ENCODE peak calls at places on chromosomes 11 and 22, in ten cellular contexts. W, F, U, A, N, H, Q, M, G and V are unnamed samples. For H3K4me1, the result is how much of the 10 kb centered on the place peaks cover.

GRCh38 chr11:80393210-80393609 is 952.4 kb upstream of the TENM4 start:
- DNase-seq in W (no peak), F (no peak), U (no peak), A (no peak), N (no peak), H (no peak), Q (no peak), M (no peak), G (no peak), V (no peak)

GRCh38 chr11:72782081-72782920 is 11.5 kb downstream of the STARD10 start:
- DNase-seq in W (no peak), F (no peak), U (no peak), A (no peak), N (no peak), H (no peak), Q (no peak), M (peak), G (no peak), V (peak)

GRCh38 chr11:102727890-102728289 is 3.1 kb upstream of the MMP8 start:
- DNase-seq in W (no peak), F (no peak), U (no peak), A (no peak), N (no peak), H (no peak), Q (no peak), M (no peak), G (no peak), V (no peak)

GRCh38 chr22:23036684-23037428 is 33.5 kb upstream of the GNAZ start:
- DNase-seq in W (no peak), F (no peak), U (no peak), A (no peak), N (no peak), H (no peak), Q (no peak), M (no peak), G (no peak), V (no peak)

GRCh38 chr11:121236115-121237001 is 56.2 kb upstream of the SC5D start:
- DNase-seq in W (no peak), F (no peak), U (no peak), A (no peak), N (no peak), H (no peak), Q (no peak), M (no peak), G (no peak), V (no peak)

GRCh38 chr11:14244926-14245325 is 114.1 kb downstream of the RRAS2 start:
- DNase-seq in W (no peak), F (no peak), U (no peak), A (no peak), N (no peak), H (no peak), Q (no peak), M (no peak), G (peak), V (no peak)

GRCh38 chr11:70270877-70271634 is 566 bp downstream of the PPFIA1 start:
- DNase-seq in W (peak), F (no peak), U (no peak), A (no peak), N (peak), H (peak), Q (no peak), M (peak), G (no peak), V (peak)

GRCh38 chr22:27748355-27749168 is 53.0 kb downstream of the MN1 start:
- DNase-seq in W (no peak), F (no peak), U (no peak), A (no peak), N (peak), H (peak), Q (peak), M (no peak), G (no peak), V (no peak)

GRCh38 chr11:12543596-12544415 is 130.4 kb upstream of the TEAD1 start:
- DNase-seq in W (no peak), F (no peak), U (no peak), A (no peak), N (no peak), H (no peak), Q (no peak), M (no peak), G (no peak), V (no peak)

GRCh38 chr11:129743029-129743846 is 72.4 kb upstream of the TMEM45B start:
- DNase-seq in W (no peak), F (no peak), U (no peak), A (no peak), N (no peak), H (peak), Q (no peak), M (no peak), G (peak), V (no peak)

GRCh38 chr11:84471501-84471900 is 1155.6 kb downstream of the DLG2 start:
- DNase-seq in W (no peak), F (no peak), U (no peak), A (no peak), N (no peak), H (no peak), Q (no peak), M (no peak), G (no peak), V (no peak)

GRCh38 chr11:67303132-67303988 is at the start of gene SSH3:
- DNase-seq in W (peak), F (peak), U (no peak), A (peak), N (peak), H (peak), Q (peak), M (peak), G (peak), V (peak)

GRCh38 chr11:86291466-86292262 is 10.4 kb upstream of the HIKESHI start:
- DNase-seq in W (peak), F (no peak), U (no peak), A (peak), N (peak), H (no peak), Q (no peak), M (peak), G (no peak), V (peak)

GRCh38 chr11:76699461-76700091 is 29.0 kb upstream of the LRRC32 start:
- DNase-seq in W (no peak), F (no peak), U (no peak), A (no peak), N (no peak), H (no peak), Q (no peak), M (no peak), G (no peak), V (no peak)

GRCh38 chr11:12832828-12833227 is 158.6 kb downstream of the TEAD1 start:
- DNase-seq in W (no peak), F (no peak), U (no peak), A (no peak), N (no peak), H (no peak), Q (no peak), M (no peak), G (no peak), V (no peak)

GRCh38 chr11:28619870-28620540 is 511.8 kb downstream of the METTL15 start:
- DNase-seq in W (peak), F (no peak), U (no peak), A (no peak), N (no peak), H (no peak), Q (no peak), M (no peak), G (no peak), V (no peak)

GRCh38 chr11:19450282-19450681 is 209.5 kb upstream of the E2F8 start:
- DNase-seq in W (no peak), F (no peak), U (no peak), A (no peak), N (no peak), H (no peak), Q (no peak), M (no peak), G (no peak), V (no peak)
- H3K4me1 ChIP-seq in W (under half), F (under half), U (under half), A (under half), N (under half), H (under half), Q (under half), M (under half), G (under half), V (under half)

GRCh38 chr22:37534445-37534844 is 15.2 kb upstream of the CARD10 start:
- DNase-seq in W (no peak), F (no peak), U (no peak), A (no peak), N (no peak), H (no peak), Q (no peak), M (no peak), G (no peak), V (no peak)

GRCh38 chr22:37533995-37534394 is 14.8 kb upstream of the CARD10 start:
- DNase-seq in W (no peak), F (no peak), U (no peak), A (peak), N (no peak), H (no peak), Q (no peak), M (no peak), G (no peak), V (no peak)

GRCh38 chr22:37535159-37535558 is 15.9 kb upstream of the CARD10 start:
- DNase-seq in W (no peak), F (no peak), U (no peak), A (no peak), N (no peak), H (no peak), Q (no peak), M (no peak), G (no peak), V (no peak)

GRCh38 chr22:37542959-37543358 is 17.3 kb upstream of the CDC42EP1 start:
- DNase-seq in W (no peak), F (no peak), U (no peak), A (no peak), N (no peak), H (no peak), Q (no peak), M (no peak), G (no peak), V (no peak)

DNA sequence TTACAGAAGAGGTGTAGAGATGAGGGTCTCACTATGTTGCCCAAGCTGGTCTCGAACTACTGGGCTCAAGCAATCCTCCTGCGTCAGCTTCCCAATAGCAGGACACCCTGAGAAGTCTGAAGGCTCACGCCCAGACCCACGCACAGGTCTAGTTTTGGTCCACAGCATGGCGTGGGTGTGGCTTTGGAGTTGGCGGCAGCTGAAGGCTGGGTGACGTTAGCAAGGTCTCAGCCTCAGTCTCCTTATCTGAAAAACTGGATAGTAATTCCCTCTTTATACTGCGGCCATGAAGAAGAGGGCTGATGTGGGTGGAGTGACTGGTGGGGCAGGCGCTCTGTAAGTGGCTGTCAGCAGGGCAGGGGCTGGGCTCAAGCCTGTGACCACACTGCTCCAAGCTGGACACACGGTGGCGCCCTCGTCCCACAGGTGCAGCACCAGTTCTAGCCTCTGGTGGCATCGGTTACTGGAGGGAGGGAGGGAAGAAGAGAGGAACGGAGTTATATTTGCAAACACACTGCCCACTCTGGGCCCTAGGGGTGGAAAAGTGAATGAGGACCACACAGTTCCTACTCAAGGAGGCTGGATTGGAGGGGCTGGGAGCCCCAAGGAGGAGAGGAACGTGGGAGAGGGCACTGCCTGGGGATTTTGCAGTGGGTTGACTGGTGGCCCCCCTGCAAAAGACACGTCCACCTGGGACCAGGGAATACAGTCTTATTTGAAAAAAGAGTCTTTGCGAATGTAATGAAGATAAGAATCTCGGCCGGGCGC is 19.6 kb upstream of the CARD10 start:
- DNase-seq in W (peak), F (peak), U (peak), A (peak), N (peak), H (peak), Q (peak), M (peak), G (peak), V (peak)
- TF ChIP-seq POLR2A in W (no peak), F (peak), U (no peak), A (no peak), N (peak), H (no peak), Q (peak), M (no peak), G (no peak), V (no peak)

DNA sequence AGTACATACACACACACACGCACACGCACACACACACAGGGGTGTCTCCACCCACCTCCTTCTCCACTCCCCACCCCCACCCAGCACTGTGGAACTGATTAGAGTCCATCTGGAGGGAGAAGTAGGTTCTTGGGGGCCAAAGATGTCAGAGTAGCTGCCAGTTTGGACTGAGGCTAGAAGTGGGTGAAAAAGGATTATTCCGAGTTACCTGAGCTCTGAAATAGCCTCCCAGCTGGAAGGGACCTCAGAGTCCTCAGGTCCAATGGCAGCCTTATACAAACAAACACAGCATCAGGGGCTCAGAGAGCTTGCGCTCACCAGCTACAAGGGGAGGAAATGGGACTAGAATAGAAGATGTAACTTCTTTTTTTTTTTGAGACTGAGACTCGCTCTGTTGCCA is 20.8 kb downstream of the IL10RA start:
- DNase-seq in W (no peak), F (no peak), U (no peak), A (no peak), N (no peak), H (no peak), Q (no peak), M (no peak), G (no peak), V (no peak)
- H3K4me1 ChIP-seq in W (under half), F (under half), U (under half), A (under half), N (under half), H (half or more), Q (under half), M (under half), G (under half), V (under half)

GRCh38 chr22:42511401-42511891 is 8.2 kb downstream of the RRP7A start:
- DNase-seq in W (no peak), F (no peak), U (no peak), A (no peak), N (no peak), H (no peak), Q (peak), M (peak), G (no peak), V (no peak)
- TF ChIP-seq POLR2A in W (no peak), F (no peak), U (no peak), A (no peak), N (no peak), H (no peak), Q (no peak), M (no peak), G (no peak), V (no peak)

GRCh38 chr11:44728491-44728910 is 1.7 kb downstream of the TSPAN18 start:
- DNase-seq in W (no peak), F (no peak), U (no peak), A (no peak), N (no peak), H (no peak), Q (no peak), M (no peak), G (no peak), V (no peak)
- H3K4me1 ChIP-seq in W (under half), F (half or more), U (under half), A (under half), N (under half), H (half or more), Q (under half), M (under half), G (under half), V (under half)

DNA sequence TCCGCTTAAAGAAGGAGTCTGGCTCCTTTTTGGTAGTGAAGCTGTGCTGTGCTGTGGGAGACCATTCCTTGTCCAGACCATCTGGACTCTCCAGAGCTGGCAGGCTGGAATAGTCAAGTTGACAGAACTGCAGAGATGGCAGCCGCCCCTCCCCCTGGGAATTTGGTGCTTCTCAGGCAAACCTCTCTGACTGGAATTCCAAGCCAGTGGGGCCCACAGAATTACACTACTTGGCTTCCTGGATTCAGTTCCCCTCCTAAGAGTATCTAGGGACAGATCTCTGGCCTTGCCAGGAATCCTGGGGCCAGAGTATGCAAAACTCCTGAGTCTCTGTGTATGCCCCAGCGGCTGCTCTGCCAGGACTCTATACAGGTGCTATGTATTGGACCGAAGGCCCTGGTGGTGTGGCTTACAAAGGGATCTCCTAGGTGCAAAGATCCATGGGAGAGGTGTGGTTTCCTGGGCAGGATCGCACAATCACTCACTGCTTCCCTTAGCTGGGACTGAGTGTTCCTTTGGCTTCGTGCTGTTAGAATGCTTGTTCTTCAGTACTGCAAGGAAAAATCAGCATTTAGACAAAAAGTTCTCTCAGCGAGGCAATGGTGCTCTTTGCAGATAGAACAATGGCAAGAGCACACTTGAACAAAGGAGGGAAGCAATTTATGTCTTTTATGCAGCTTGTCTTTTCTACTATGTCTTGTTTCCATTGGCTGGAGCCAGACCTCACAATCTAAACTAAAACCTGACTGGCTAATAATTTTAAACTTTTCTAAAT is 86.8 kb downstream of the PRMT3 start:
- DNase-seq in W (no peak), F (no peak), U (no peak), A (no peak), N (no peak), H (no peak), Q (no peak), M (no peak), G (no peak), V (no peak)
- TF ChIP-seq POLR2A in W (no peak), F (no peak), U (no peak), A (no peak), N (no peak), H (no peak), Q (no peak), M (no peak), G (no peak), V (no peak)

GRCh38 chr11:2679011-2679676 is 20.6 kb downstream of the KCNQ1OT1 start:
- DNase-seq in W (no peak), F (no peak), U (no peak), A (no peak), N (no peak), H (no peak), Q (no peak), M (no peak), G (no peak), V (no peak)
- H3K4me1 ChIP-seq in W (under half), F (under half), U (under half), A (under half), N (under half), H (half or more), Q (under half), M (under half), G (under half), V (under half)

GRCh38 chr11:95231126-95231880 is at the start of gene SESN3:
- DNase-seq in W (peak), F (peak), U (peak), A (peak), N (peak), H (peak), Q (peak), M (peak), G (peak), V (peak)
- TF ChIP-seq POLR2A in W (peak), F (peak), U (peak), A (no peak), N (peak), H (peak), Q (peak), M (peak), G (no peak), V (peak)

GRCh38 chr11:44219830-44220778 is 89.8 kb downstream of the ALX4 start:
- DNase-seq in W (no peak), F (no peak), U (no peak), A (no peak), N (no peak), H (no peak), Q (no peak), M (no peak), G (no peak), V (no peak)
- H3K4me1 ChIP-seq in W (under half), F (under half), U (under half), A (under half), N (under half), H (under half), Q (under half), M (under half), G (under half), V (under half)